ENCODE peak calls at places on chromosomes 16 and 17, in five cellular contexts. A is fibroblast of the conjunctiva, M is Caco-2, H is uterus, W is T-helper 1 cell. S is an unnamed sample.

GRCh38 chr16:74709477-74709877 is 8.8 kb upstream of the MLKL start:
- DNase-seq in A (peak), M (peak), H (peak), W (peak), S (peak)

GRCh38 chr17:78257810-78258322 is 26.4 kb downstream of the TMEM235 start:
- DNase-seq in A (no peak), M (peak), H (no peak), W (no peak), S (no peak)

GRCh38 chr16:73189132-73189531 is 141.2 kb upstream of the ZFHX3 start:
- DNase-seq in A (no peak), M (no peak), H (no peak), W (no peak), S (peak)

GRCh38 chr16:86343111-86343642 is 167.2 kb upstream of the FOXF1 start:
- DNase-seq in A (peak), M (no peak), H (peak), W (no peak), S (peak)

GRCh38 chr17:45771473-45771959 is 12.6 kb upstream of the CRHR1 start:
- DNase-seq in A (no peak), M (no peak), H (no peak), W (no peak), S (no peak)

GRCh38 chr17:79574656-79575055 is 36.2 kb downstream of the RBFOX3 start:
- DNase-seq in A (no peak), M (no peak), H (no peak), W (no peak), S (no peak)

GRCh38 chr17:27657620-27658019 is 26.6 kb downstream of the LGALS9 start:
- DNase-seq in A (no peak), M (peak), H (no peak), W (no peak), S (no peak)

GRCh38 chr16:83458612-83459011 is 349.2 kb upstream of the HSBP1 start:
- DNase-seq in A (no peak), M (no peak), H (no peak), W (no peak), S (no peak)

GRCh38 chr17:78592991-78593329 is 15.8 kb upstream of the DNAH17 start:
- DNase-seq in A (no peak), M (no peak), H (no peak), W (no peak), S (no peak)

GRCh38 chr16:22688930-22689329 is 125.0 kb upstream of the HS3ST2 start:
- DNase-seq in A (no peak), M (no peak), H (no peak), W (no peak), S (no peak)

GRCh38 chr17:39920218-39921210 is 2.1 kb upstream of the GSDMB start:
- DNase-seq in A (no peak), M (no peak), H (no peak), W (peak), S (no peak)

GRCh38 chr17:521168-521525 is 168.5 kb upstream of the RPH3AL start:
- DNase-seq in A (no peak), M (no peak), H (no peak), W (no peak), S (no peak)

GRCh38 chr17:17098426-17099035 is 56.3 kb downstream of the MPRIP start:
- DNase-seq in A (no peak), M (no peak), H (peak), W (no peak), S (no peak)

GRCh38 chr16:72979974-72980373 is 68.0 kb downstream of the ZFHX3 start:
- DNase-seq in A (no peak), M (no peak), H (no peak), W (no peak), S (no peak)